ENCODE peak calls at places on chromosomes 5 and 9, in nine cellular contexts. One of them, this sample, is unnamed.

GRCh38 chr5:169876376-169876775 is 103.9 kb downstream of the INSYN2B start:
- DNase-seq in activated naive CD8-positive, alpha-beta T cell treated with anti-CD3 and anti-CD28 coated beads, Interleukin-2, amount 50 U/mL, for 16 hours: no peak
- DNase-seq in D341Med: no peak
- DNase-seq in activated effector memory CD4-positive, alpha-beta T cell treated with Interleukin-2 at 50 U/mL for 16 hours: no peak
- DNase-seq in stimulated activated CD4-positive, alpha-beta T cell treated with anti-CD3 and anti-CD28 coated beads, Interleukin-4, amount 100 ng/mL, for 4 hours: no peak
- DNase-seq in head of caudate nucleus: no peak
- DNase-seq in aorta: no peak
- DNase-seq in left cardiac atrium: no peak
- DNase-seq in putamen: no peak
- DNase-seq in this sample: no peak

GRCh38 chr5:146025108-146025507 is 80.3 kb downstream of the PLAC8L1 start:
- DNase-seq in activated naive CD8-positive, alpha-beta T cell treated with anti-CD3 and anti-CD28 coated beads, Interleukin-2, amount 50 U/mL, for 16 hours: no peak
- DNase-seq in D341Med: no peak
- DNase-seq in activated effector memory CD4-positive, alpha-beta T cell treated with Interleukin-2 at 50 U/mL for 16 hours: no peak
- DNase-seq in stimulated activated CD4-positive, alpha-beta T cell treated with anti-CD3 and anti-CD28 coated beads, Interleukin-4, amount 100 ng/mL, for 4 hours: no peak
- DNase-seq in head of caudate nucleus: no peak
- DNase-seq in aorta: no peak
- DNase-seq in left cardiac atrium: no peak
- DNase-seq in putamen: no peak
- DNase-seq in this sample: no peak

GRCh38 chr5:55665065-55665464 is 47.1 kb downstream of the SLC38A9 start:
- DNase-seq in activated naive CD8-positive, alpha-beta T cell treated with anti-CD3 and anti-CD28 coated beads, Interleukin-2, amount 50 U/mL, for 16 hours: no peak
- DNase-seq in D341Med: no peak
- DNase-seq in activated effector memory CD4-positive, alpha-beta T cell treated with Interleukin-2 at 50 U/mL for 16 hours: no peak
- DNase-seq in stimulated activated CD4-positive, alpha-beta T cell treated with anti-CD3 and anti-CD28 coated beads, Interleukin-4, amount 100 ng/mL, for 4 hours: no peak
- DNase-seq in head of caudate nucleus: no peak
- DNase-seq in aorta: peak; percentile 75
- DNase-seq in left cardiac atrium: peak; percentile 31
- DNase-seq in putamen: no peak
- DNase-seq in this sample: no peak

GRCh38 chr5:172144291-172144815 is 43.7 kb downstream of the STK10 start:
- DNase-seq in activated naive CD8-positive, alpha-beta T cell treated with anti-CD3 and anti-CD28 coated beads, Interleukin-2, amount 50 U/mL, for 16 hours: no peak
- DNase-seq in D341Med: no peak
- DNase-seq in activated effector memory CD4-positive, alpha-beta T cell treated with Interleukin-2 at 50 U/mL for 16 hours: no peak
- DNase-seq in stimulated activated CD4-positive, alpha-beta T cell treated with anti-CD3 and anti-CD28 coated beads, Interleukin-4, amount 100 ng/mL, for 4 hours: no peak
- DNase-seq in head of caudate nucleus: peak; percentile 36
- DNase-seq in aorta: no peak
- DNase-seq in left cardiac atrium: peak; percentile 43
- DNase-seq in putamen: peak; percentile 51
- DNase-seq in this sample: no peak

GRCh38 chr5:54177058-54177457 is 133.3 kb downstream of the ARL15 start:
- DNase-seq in activated naive CD8-positive, alpha-beta T cell treated with anti-CD3 and anti-CD28 coated beads, Interleukin-2, amount 50 U/mL, for 16 hours: no peak
- DNase-seq in D341Med: no peak
- DNase-seq in activated effector memory CD4-positive, alpha-beta T cell treated with Interleukin-2 at 50 U/mL for 16 hours: no peak
- DNase-seq in stimulated activated CD4-positive, alpha-beta T cell treated with anti-CD3 and anti-CD28 coated beads, Interleukin-4, amount 100 ng/mL, for 4 hours: no peak
- DNase-seq in head of caudate nucleus: no peak
- DNase-seq in aorta: no peak
- DNase-seq in left cardiac atrium: no peak
- DNase-seq in putamen: no peak
- DNase-seq in this sample: no peak

GRCh38 chr5:108216890-108217289 is 165.0 kb downstream of the FBXL17 start:
- DNase-seq in activated naive CD8-positive, alpha-beta T cell treated with anti-CD3 and anti-CD28 coated beads, Interleukin-2, amount 50 U/mL, for 16 hours: no peak
- DNase-seq in D341Med: no peak
- DNase-seq in activated effector memory CD4-positive, alpha-beta T cell treated with Interleukin-2 at 50 U/mL for 16 hours: no peak
- DNase-seq in stimulated activated CD4-positive, alpha-beta T cell treated with anti-CD3 and anti-CD28 coated beads, Interleukin-4, amount 100 ng/mL, for 4 hours: no peak
- DNase-seq in head of caudate nucleus: no peak
- DNase-seq in aorta: peak; percentile 36
- DNase-seq in left cardiac atrium: no peak
- DNase-seq in putamen: no peak
- DNase-seq in this sample: no peak

GRCh38 chr9:121866927-121867326 is 215.5 kb downstream of the DAB2IP start:
- DNase-seq in activated naive CD8-positive, alpha-beta T cell treated with anti-CD3 and anti-CD28 coated beads, Interleukin-2, amount 50 U/mL, for 16 hours: no peak
- DNase-seq in D341Med: no peak
- DNase-seq in activated effector memory CD4-positive, alpha-beta T cell treated with Interleukin-2 at 50 U/mL for 16 hours: no peak
- DNase-seq in stimulated activated CD4-positive, alpha-beta T cell treated with anti-CD3 and anti-CD28 coated beads, Interleukin-4, amount 100 ng/mL, for 4 hours: no peak
- DNase-seq in head of caudate nucleus: no peak
- DNase-seq in aorta: no peak
- DNase-seq in left cardiac atrium: no peak
- DNase-seq in putamen: no peak
- DNase-seq in this sample: no peak

GRCh38 chr5:9468070-9468388 is 77.8 kb downstream of the SEMA5A start:
- DNase-seq in activated naive CD8-positive, alpha-beta T cell treated with anti-CD3 and anti-CD28 coated beads, Interleukin-2, amount 50 U/mL, for 16 hours: no peak
- DNase-seq in D341Med: no peak
- DNase-seq in activated effector memory CD4-positive, alpha-beta T cell treated with Interleukin-2 at 50 U/mL for 16 hours: no peak
- DNase-seq in stimulated activated CD4-positive, alpha-beta T cell treated with anti-CD3 and anti-CD28 coated beads, Interleukin-4, amount 100 ng/mL, for 4 hours: no peak
- DNase-seq in head of caudate nucleus: peak; percentile 39
- DNase-seq in aorta: peak; percentile 74
- DNase-seq in left cardiac atrium: no peak
- DNase-seq in putamen: no peak
- DNase-seq in this sample: peak; percentile 16

GRCh38 chr9:110750272-110750671 is 81.7 kb downstream of the MUSK start:
- DNase-seq in activated naive CD8-positive, alpha-beta T cell treated with anti-CD3 and anti-CD28 coated beads, Interleukin-2, amount 50 U/mL, for 16 hours: no peak
- DNase-seq in D341Med: peak; percentile 24
- DNase-seq in activated effector memory CD4-positive, alpha-beta T cell treated with Interleukin-2 at 50 U/mL for 16 hours: no peak
- DNase-seq in stimulated activated CD4-positive, alpha-beta T cell treated with anti-CD3 and anti-CD28 coated beads, Interleukin-4, amount 100 ng/mL, for 4 hours: no peak
- DNase-seq in head of caudate nucleus: no peak
- DNase-seq in aorta: no peak
- DNase-seq in left cardiac atrium: peak; percentile 53
- DNase-seq in putamen: no peak
- DNase-seq in this sample: no peak

GRCh38 chr5:11547730-11548129 is 356.5 kb downstream of the CTNND2 start:
- DNase-seq in activated naive CD8-positive, alpha-beta T cell treated with anti-CD3 and anti-CD28 coated beads, Interleukin-2, amount 50 U/mL, for 16 hours: no peak
- DNase-seq in D341Med: no peak
- DNase-seq in activated effector memory CD4-positive, alpha-beta T cell treated with Interleukin-2 at 50 U/mL for 16 hours: no peak
- DNase-seq in stimulated activated CD4-positive, alpha-beta T cell treated with anti-CD3 and anti-CD28 coated beads, Interleukin-4, amount 100 ng/mL, for 4 hours: no peak
- DNase-seq in head of caudate nucleus: peak; percentile 34
- DNase-seq in aorta: no peak
- DNase-seq in left cardiac atrium: no peak
- DNase-seq in putamen: no peak
- DNase-seq in this sample: no peak

GRCh38 chr9:81623778-81624177 is 65.6 kb downstream of the TLE1 start:
- DNase-seq in activated naive CD8-positive, alpha-beta T cell treated with anti-CD3 and anti-CD28 coated beads, Interleukin-2, amount 50 U/mL, for 16 hours: no peak
- DNase-seq in D341Med: no peak
- DNase-seq in activated effector memory CD4-positive, alpha-beta T cell treated with Interleukin-2 at 50 U/mL for 16 hours: no peak
- DNase-seq in stimulated activated CD4-positive, alpha-beta T cell treated with anti-CD3 and anti-CD28 coated beads, Interleukin-4, amount 100 ng/mL, for 4 hours: no peak
- DNase-seq in head of caudate nucleus: no peak
- DNase-seq in aorta: no peak
- DNase-seq in left cardiac atrium: no peak
- DNase-seq in putamen: no peak
- DNase-seq in this sample: no peak

GRCh38 chr9:84293001-84293798 is 47.4 kb downstream of the SLC28A3 start:
- DNase-seq in activated naive CD8-positive, alpha-beta T cell treated with anti-CD3 and anti-CD28 coated beads, Interleukin-2, amount 50 U/mL, for 16 hours: no peak
- DNase-seq in D341Med: no peak
- DNase-seq in activated effector memory CD4-positive, alpha-beta T cell treated with Interleukin-2 at 50 U/mL for 16 hours: no peak
- DNase-seq in stimulated activated CD4-positive, alpha-beta T cell treated with anti-CD3 and anti-CD28 coated beads, Interleukin-4, amount 100 ng/mL, for 4 hours: no peak
- DNase-seq in head of caudate nucleus: no peak
- DNase-seq in aorta: no peak
- DNase-seq in left cardiac atrium: no peak
- DNase-seq in putamen: no peak
- DNase-seq in this sample: peak; percentile 31

GRCh38 chr9:91746357-91746756 is 203.7 kb downstream of the ROR2 start:
- DNase-seq in activated naive CD8-positive, alpha-beta T cell treated with anti-CD3 and anti-CD28 coated beads, Interleukin-2, amount 50 U/mL, for 16 hours: no peak
- DNase-seq in D341Med: no peak
- DNase-seq in activated effector memory CD4-positive, alpha-beta T cell treated with Interleukin-2 at 50 U/mL for 16 hours: no peak
- DNase-seq in stimulated activated CD4-positive, alpha-beta T cell treated with anti-CD3 and anti-CD28 coated beads, Interleukin-4, amount 100 ng/mL, for 4 hours: no peak
- DNase-seq in head of caudate nucleus: no peak
- DNase-seq in aorta: no peak
- DNase-seq in left cardiac atrium: no peak
- DNase-seq in putamen: no peak
- DNase-seq in this sample: no peak

GRCh38 chr5:138696501-138696900 is 56.7 kb upstream of the CTNNA1 start:
- DNase-seq in activated naive CD8-positive, alpha-beta T cell treated with anti-CD3 and anti-CD28 coated beads, Interleukin-2, amount 50 U/mL, for 16 hours: no peak
- DNase-seq in D341Med: no peak
- DNase-seq in activated effector memory CD4-positive, alpha-beta T cell treated with Interleukin-2 at 50 U/mL for 16 hours: no peak
- DNase-seq in stimulated activated CD4-positive, alpha-beta T cell treated with anti-CD3 and anti-CD28 coated beads, Interleukin-4, amount 100 ng/mL, for 4 hours: no peak
- DNase-seq in head of caudate nucleus: peak; percentile 39
- DNase-seq in aorta: no peak
- DNase-seq in left cardiac atrium: peak; percentile 34
- DNase-seq in putamen: peak; percentile 21
- DNase-seq in this sample: no peak

GRCh38 chr9:131758972-131759647 is 19.2 kb upstream of the RAPGEF1 start:
- DNase-seq in activated naive CD8-positive, alpha-beta T cell treated with anti-CD3 and anti-CD28 coated beads, Interleukin-2, amount 50 U/mL, for 16 hours: no peak
- DNase-seq in D341Med: no peak
- DNase-seq in activated effector memory CD4-positive, alpha-beta T cell treated with Interleukin-2 at 50 U/mL for 16 hours: no peak
- DNase-seq in stimulated activated CD4-positive, alpha-beta T cell treated with anti-CD3 and anti-CD28 coated beads, Interleukin-4, amount 100 ng/mL, for 4 hours: no peak
- DNase-seq in head of caudate nucleus: peak; percentile 54
- DNase-seq in aorta: no peak
- DNase-seq in left cardiac atrium: no peak
- DNase-seq in putamen: no peak
- DNase-seq in this sample: peak; percentile 31

GRCh38 chr5:81657386-81657785 is 93.5 kb downstream of the SSBP2 start:
- DNase-seq in activated naive CD8-positive, alpha-beta T cell treated with anti-CD3 and anti-CD28 coated beads, Interleukin-2, amount 50 U/mL, for 16 hours: no peak
- DNase-seq in D341Med: no peak
- DNase-seq in activated effector memory CD4-positive, alpha-beta T cell treated with Interleukin-2 at 50 U/mL for 16 hours: no peak
- DNase-seq in stimulated activated CD4-positive, alpha-beta T cell treated with anti-CD3 and anti-CD28 coated beads, Interleukin-4, amount 100 ng/mL, for 4 hours: no peak
- DNase-seq in head of caudate nucleus: no peak
- DNase-seq in aorta: no peak
- DNase-seq in left cardiac atrium: no peak
- DNase-seq in putamen: no peak
- DNase-seq in this sample: no peak

GRCh38 chr5:88940712-88941111 is 57.7 kb upstream of the MEF2C start:
- DNase-seq in activated naive CD8-positive, alpha-beta T cell treated with anti-CD3 and anti-CD28 coated beads, Interleukin-2, amount 50 U/mL, for 16 hours: no peak
- DNase-seq in D341Med: no peak
- DNase-seq in activated effector memory CD4-positive, alpha-beta T cell treated with Interleukin-2 at 50 U/mL for 16 hours: no peak
- DNase-seq in stimulated activated CD4-positive, alpha-beta T cell treated with anti-CD3 and anti-CD28 coated beads, Interleukin-4, amount 100 ng/mL, for 4 hours: no peak
- DNase-seq in head of caudate nucleus: no peak
- DNase-seq in aorta: no peak
- DNase-seq in left cardiac atrium: no peak
- DNase-seq in putamen: no peak
- DNase-seq in this sample: no peak

GRCh38 chr5:154505567-154505966 is 27.5 kb upstream of the HAND1 start:
- DNase-seq in activated naive CD8-positive, alpha-beta T cell treated with anti-CD3 and anti-CD28 coated beads, Interleukin-2, amount 50 U/mL, for 16 hours: no peak
- DNase-seq in D341Med: peak; percentile 49
- DNase-seq in activated effector memory CD4-positive, alpha-beta T cell treated with Interleukin-2 at 50 U/mL for 16 hours: no peak
- DNase-seq in stimulated activated CD4-positive, alpha-beta T cell treated with anti-CD3 and anti-CD28 coated beads, Interleukin-4, amount 100 ng/mL, for 4 hours: no peak
- DNase-seq in head of caudate nucleus: no peak
- DNase-seq in aorta: no peak
- DNase-seq in left cardiac atrium: no peak
- DNase-seq in putamen: no peak
- DNase-seq in this sample: no peak

GRCh38 chr9:36154213-36154952 is 14.8 kb upstream of the CCIN start:
- DNase-seq in activated naive CD8-positive, alpha-beta T cell treated with anti-CD3 and anti-CD28 coated beads, Interleukin-2, amount 50 U/mL, for 16 hours: no peak
- DNase-seq in D341Med: no peak
- DNase-seq in activated effector memory CD4-positive, alpha-beta T cell treated with Interleukin-2 at 50 U/mL for 16 hours: no peak
- DNase-seq in stimulated activated CD4-positive, alpha-beta T cell treated with anti-CD3 and anti-CD28 coated beads, Interleukin-4, amount 100 ng/mL, for 4 hours: no peak
- DNase-seq in head of caudate nucleus: peak; percentile 81
- DNase-seq in aorta: no peak
- DNase-seq in left cardiac atrium: peak; percentile 54
- DNase-seq in putamen: peak; percentile 59
- DNase-seq in this sample: no peak

GRCh38 chr9:135555203-135555602 is 6.4 kb upstream of the PAEP start:
- DNase-seq in activated naive CD8-positive, alpha-beta T cell treated with anti-CD3 and anti-CD28 coated beads, Interleukin-2, amount 50 U/mL, for 16 hours: no peak
- DNase-seq in D341Med: no peak
- DNase-seq in activated effector memory CD4-positive, alpha-beta T cell treated with Interleukin-2 at 50 U/mL for 16 hours: no peak
- DNase-seq in stimulated activated CD4-positive, alpha-beta T cell treated with anti-CD3 and anti-CD28 coated beads, Interleukin-4, amount 100 ng/mL, for 4 hours: no peak
- DNase-seq in head of caudate nucleus: no peak
- DNase-seq in aorta: no peak
- DNase-seq in left cardiac atrium: no peak
- DNase-seq in putamen: no peak
- DNase-seq in this sample: no peak

GRCh38 chr5:65020492-65020891 is 251.8 kb downstream of the CWC27 start:
- DNase-seq in activated naive CD8-positive, alpha-beta T cell treated with anti-CD3 and anti-CD28 coated beads, Interleukin-2, amount 50 U/mL, for 16 hours: no peak
- DNase-seq in D341Med: no peak
- DNase-seq in activated effector memory CD4-positive, alpha-beta T cell treated with Interleukin-2 at 50 U/mL for 16 hours: no peak
- DNase-seq in stimulated activated CD4-positive, alpha-beta T cell treated with anti-CD3 and anti-CD28 coated beads, Interleukin-4, amount 100 ng/mL, for 4 hours: no peak
- DNase-seq in head of caudate nucleus: no peak
- DNase-seq in aorta: no peak
- DNase-seq in left cardiac atrium: no peak
- DNase-seq in putamen: no peak
- DNase-seq in this sample: no peak

GRCh38 chr5:59555596-59555995 is 337.9 kb downstream of the PDE4D start:
- DNase-seq in activated naive CD8-positive, alpha-beta T cell treated with anti-CD3 and anti-CD28 coated beads, Interleukin-2, amount 50 U/mL, for 16 hours: no peak
- DNase-seq in D341Med: no peak
- DNase-seq in activated effector memory CD4-positive, alpha-beta T cell treated with Interleukin-2 at 50 U/mL for 16 hours: no peak
- DNase-seq in stimulated activated CD4-positive, alpha-beta T cell treated with anti-CD3 and anti-CD28 coated beads, Interleukin-4, amount 100 ng/mL, for 4 hours: no peak
- DNase-seq in head of caudate nucleus: no peak
- DNase-seq in aorta: no peak
- DNase-seq in left cardiac atrium: no peak
- DNase-seq in putamen: no peak
- DNase-seq in this sample: no peak

This sample was measured in activated CD4-positive, alpha-beta memory T cell treated with anti-CD3 and anti-CD28 coated beads for 36 hours.